ENCODE peak calls at places on chromosomes 12 and 14, in seven cellular contexts. J, Q, I, C, V, Z and E are unnamed samples.

GRCh38 chr12:38776657-38777056 is 128.7 kb downstream of the CPNE8 start:
- DNase-seq in J (no peak), Q (no peak), I (no peak), C (no peak), V (no peak), Z (no peak), E (no peak)

GRCh38 chr12:124743479-124744272 is 120.0 kb downstream of the SCARB1 start:
- DNase-seq in J (no peak), Q (no peak), I (no peak), C (no peak), V (peak; percentile 51), Z (no peak), E (no peak)

GRCh38 chr12:21989819-21990412 is 48.7 kb upstream of the ABCC9 start:
- DNase-seq in J (no peak), Q (peak; percentile 36), I (no peak), C (no peak), V (no peak), Z (no peak), E (no peak)

GRCh38 chr14:61537567-61538463 is 157.5 kb upstream of the HIF1A start:
- DNase-seq in J (peak; percentile 83), Q (peak; percentile 73), I (no peak), C (peak; percentile 33), V (peak; percentile 17), Z (peak; percentile 68), E (peak; percentile 76)

GRCh38 chr14:95527392-95528002 is 7.4 kb upstream of the GLRX5 start:
- DNase-seq in J (no peak), Q (no peak), I (no peak), C (no peak), V (peak; percentile 80), Z (no peak), E (no peak)

GRCh38 chr14:75283884-75284563 is 5.4 kb downstream of the FOS start:
- DNase-seq in J (no peak), Q (no peak), I (no peak), C (no peak), V (peak; percentile 30), Z (no peak), E (no peak)

GRCh38 chr12:93757792-93758694 is 80.9 kb downstream of the CRADD start:
- DNase-seq in J (no peak), Q (no peak), I (no peak), C (no peak), V (no peak), Z (no peak), E (no peak)

GRCh38 chr12:24759155-24759554 is 189.7 kb downstream of the BCAT1 start:
- DNase-seq in J (no peak), Q (no peak), I (no peak), C (no peak), V (no peak), Z (no peak), E (no peak)

GRCh38 chr14:103165323-103165722 is 42.1 kb downstream of the TNFAIP2 start:
- DNase-seq in J (no peak), Q (no peak), I (no peak), C (no peak), V (no peak), Z (no peak), E (no peak)

GRCh38 chr12:127245009-127245408 is 1022.0 kb upstream of the TMEM132C start:
- DNase-seq in J (no peak), Q (no peak), I (no peak), C (no peak), V (no peak), Z (no peak), E (no peak)

GRCh38 chr12:16555630-16556029 is 50.3 kb downstream of the LMO3 start:
- DNase-seq in J (no peak), Q (no peak), I (no peak), C (no peak), V (no peak), Z (peak; percentile 64), E (peak; percentile 63)

GRCh38 chr12:124842800-124843510 is 20.7 kb downstream of the SCARB1 start:
- DNase-seq in J (no peak), Q (no peak), I (no peak), C (no peak), V (peak; percentile 28), Z (no peak), E (no peak)

GRCh38 chr12:46209914-46210834 is 58.7 kb downstream of the SLC38A1 start:
- DNase-seq in J (no peak), Q (no peak), I (peak; percentile 40), C (no peak), V (peak; percentile 44), Z (peak; percentile 57), E (peak; percentile 53)

GRCh38 chr12:29160230-29160629 is 11.2 kb downstream of the FAR2 start:
- DNase-seq in J (no peak), Q (no peak), I (no peak), C (no peak), V (no peak), Z (no peak), E (no peak)

GRCh38 chr12:57135487-57135886 is 7.2 kb downstream of the LRP1 start:
- DNase-seq in J (no peak), Q (no peak), I (peak; percentile 74), C (no peak), V (peak; percentile 66), Z (peak; percentile 77), E (no peak)

GRCh38 chr12:50542448-50542847 is 37.7 kb downstream of the DIP2B start:
- DNase-seq in J (peak; percentile 28), Q (no peak), I (no peak), C (no peak), V (no peak), Z (no peak), E (no peak)

GRCh38 chr12:48883305-48884171 is 17.9 kb upstream of the RND1 start:
- DNase-seq in J (no peak), Q (no peak), I (no peak), C (no peak), V (no peak), Z (peak; percentile 93), E (no peak)

GRCh38 chr12:92175961-92176360 is 30.3 kb upstream of the BTG1 start:
- DNase-seq in J (no peak), Q (no peak), I (no peak), C (no peak), V (no peak), Z (no peak), E (no peak)
- H3K4me3 ChIP-seq in J (no peak overlapping the region), Q (no peak overlapping the region), I (no peak overlapping the region), C (no peak overlapping the region), V (no peak overlapping the region), Z (no peak overlapping the region), E (no peak overlapping the region)

DNA sequence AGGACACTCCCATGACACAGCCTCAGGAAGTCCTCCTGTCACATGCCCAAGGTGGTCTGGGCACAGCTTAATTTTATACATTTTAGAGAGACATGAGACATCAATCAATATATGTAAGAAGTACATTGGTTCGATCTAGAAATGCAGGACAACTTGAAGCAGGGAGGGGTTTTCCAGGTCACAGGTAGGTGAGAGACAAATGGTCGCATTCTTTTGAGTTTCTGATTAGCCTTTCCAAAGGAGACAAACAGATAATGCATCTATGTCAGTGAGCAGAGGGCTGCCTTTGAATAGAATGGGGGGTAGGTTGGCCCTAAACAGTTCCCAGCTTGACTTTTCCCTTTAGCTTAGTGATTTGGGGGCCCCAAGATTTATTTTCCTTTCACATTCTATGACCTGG is 2.5 kb downstream of the HSPB8 start:
- DNase-seq in J (no peak), Q (no peak), I (no peak), C (no peak), V (no peak), Z (no peak), E (no peak)
- H3K4me3 ChIP-seq in J (no peak overlapping the region), Q (peak overlapping the region; percentile 43), I (peak overlapping the region; percentile 76), C (no peak overlapping the region), V (peak overlapping the region; percentile 56), Z (peak overlapping the region; percentile 73), E (peak overlapping the region; percentile 42)

DNA sequence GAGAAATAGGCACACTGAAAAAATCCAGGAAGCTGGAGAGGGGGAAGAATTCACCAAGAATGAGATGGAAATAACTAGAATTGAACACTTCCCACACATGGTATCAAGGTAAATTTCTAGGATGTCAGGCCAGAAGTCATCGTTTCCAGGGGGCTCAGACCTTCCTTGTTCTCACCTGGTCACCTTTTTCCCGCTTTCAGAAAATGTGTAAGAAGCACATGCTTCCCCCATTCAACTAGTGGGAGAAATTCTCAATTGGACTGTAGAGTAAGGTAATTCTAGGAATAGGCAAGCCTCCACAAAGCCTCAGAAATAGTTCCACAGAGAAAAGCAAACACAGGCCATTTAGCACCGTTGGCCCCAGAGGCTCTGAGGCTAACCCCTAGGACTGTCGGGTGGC is 2.8 kb upstream of the PTMS start:
- DNase-seq in J (no peak), Q (no peak), I (no peak), C (no peak), V (no peak), Z (no peak), E (no peak)
- H3K4me3 ChIP-seq in J (peak overlapping the region; percentile 20), Q (no peak overlapping the region), I (no peak overlapping the region), C (no peak overlapping the region), V (no peak overlapping the region), Z (peak overlapping the region; percentile 68), E (peak overlapping the region; percentile 22)

GRCh38 chr12:78236264-78236663 is 405.6 kb downstream of the NAV3 start:
- DNase-seq in J (no peak), Q (no peak), I (no peak), C (no peak), V (no peak), Z (no peak), E (no peak)

GRCh38 chr12:78240827-78241226 is 410.1 kb downstream of the NAV3 start:
- DNase-seq in J (no peak), Q (no peak), I (no peak), C (no peak), V (no peak), Z (no peak), E (no peak)

GRCh38 chr12:78241472-78241871 is 410.8 kb downstream of the NAV3 start:
- DNase-seq in J (no peak), Q (no peak), I (no peak), C (no peak), V (no peak), Z (peak; percentile 55), E (no peak)

GRCh38 chr12:78245111-78245510 is 414.4 kb downstream of the NAV3 start:
- DNase-seq in J (no peak), Q (no peak), I (no peak), C (no peak), V (no peak), Z (no peak), E (no peak)

GRCh38 chr12:78239566-78239965 is 408.9 kb downstream of the NAV3 start:
- DNase-seq in J (no peak), Q (no peak), I (no peak), C (no peak), V (no peak), Z (no peak), E (no peak)
- H3K4me3 ChIP-seq in J (no peak overlapping the region), Q (no peak overlapping the region), I (no peak overlapping the region), C (no peak overlapping the region), V (no peak overlapping the region), Z (no peak overlapping the region), E (no peak overlapping the region)

GRCh38 chr12:75048763-75049162 is 160.9 kb downstream of the KCNC2 start:
- DNase-seq in J (no peak), Q (no peak), I (no peak), C (no peak), V (no peak), Z (no peak), E (no peak)

GRCh38 chr12:75042125-75042524 is 167.5 kb downstream of the KCNC2 start:
- DNase-seq in J (no peak), Q (no peak), I (no peak), C (no peak), V (no peak), Z (no peak), E (no peak)

GRCh38 chr12:75047885-75048525 is 161.6 kb downstream of the KCNC2 start:
- DNase-seq in J (no peak), Q (no peak), I (no peak), C (no peak), V (no peak), Z (no peak), E (no peak)
- H3K4me3 ChIP-seq in J (no peak overlapping the region), Q (no peak overlapping the region), I (no peak overlapping the region), C (no peak overlapping the region), V (no peak overlapping the region), Z (no peak overlapping the region), E (no peak overlapping the region)